ENCODE peak calls at places on chromosomes 2 and 18, in four cellular contexts. One of them, this sample, is unnamed. For H3K36me3, the result is how much of the 10 kb centered on the place peaks cover.

GRCh38 chr18:58186258-58186948 is 142.4 kb downstream of the NEDD4L start:
- DNase-seq in Peyer's patch: no peak
- DNase-seq in transverse colon: no peak
- DNase-seq in WERI-Rb-1: no peak
- DNase-seq in this sample: no peak

GRCh38 chr2:139033300-139033699 is 253.1 kb upstream of the NXPH2 start:
- DNase-seq in transverse colon: no peak
- DNase-seq in WERI-Rb-1: no peak
- DNase-seq in Peyer's patch: no peak
- DNase-seq in this sample: no peak

GRCh38 chr2:204871246-204871953 is 326.1 kb downstream of the PARD3B start:
- DNase-seq in Peyer's patch: no peak
- DNase-seq in transverse colon: no peak
- DNase-seq in WERI-Rb-1: no peak
- DNase-seq in this sample: no peak

GRCh38 chr18:5582054-5582453 is 38.3 kb upstream of the EPB41L3 start:
- DNase-seq in WERI-Rb-1: no peak
- DNase-seq in transverse colon: no peak
- DNase-seq in Peyer's patch: no peak
- DNase-seq in this sample: no peak

GRCh38 chr2:172704072-172704936 is 31.3 kb upstream of the RAPGEF4 start:
- DNase-seq in transverse colon: no peak
- DNase-seq in Peyer's patch: no peak
- DNase-seq in WERI-Rb-1: no peak
- DNase-seq in this sample: no peak

GRCh38 chr2:147331790-147332419 is 512.9 kb upstream of the ACVR2A start:
- DNase-seq in transverse colon: peak
- DNase-seq in WERI-Rb-1: peak
- DNase-seq in Peyer's patch: no peak
- DNase-seq in this sample: peak

GRCh38 chr2:72147303-72147970 is at the start of gene CYP26B1:
- DNase-seq in Peyer's patch: peak
- DNase-seq in transverse colon: no peak
- DNase-seq in WERI-Rb-1: peak
- DNase-seq in this sample: no peak

GRCh38 chr2:68463287-68463877 is 3.7 kb downstream of the FBXO48 start:
- DNase-seq in WERI-Rb-1: no peak
- DNase-seq in transverse colon: no peak
- DNase-seq in Peyer's patch: no peak
- DNase-seq in this sample: no peak

GRCh38 chr2:191245046-191245868 is at the start of gene MYO1B:
- DNase-seq in Peyer's patch: peak
- DNase-seq in transverse colon: peak
- DNase-seq in WERI-Rb-1: peak
- DNase-seq in this sample: peak

GRCh38 chr2:78281164-78281563 is 744.3 kb upstream of the REG3G start:
- DNase-seq in transverse colon: no peak
- DNase-seq in WERI-Rb-1: no peak
- DNase-seq in Peyer's patch: no peak
- DNase-seq in this sample: no peak

GRCh38 chr2:205692095-205692494 is 9.8 kb downstream of the NRP2 start:
- DNase-seq in WERI-Rb-1: no peak
- DNase-seq in Peyer's patch: no peak
- DNase-seq in transverse colon: no peak
- DNase-seq in this sample: no peak

GRCh38 chr2:64992218-64992617 is 3.0 kb downstream of the SLC1A4 start:
- DNase-seq in transverse colon: no peak
- DNase-seq in Peyer's patch: no peak
- DNase-seq in WERI-Rb-1: peak
- DNase-seq in this sample: no peak

GRCh38 chr18:74596959-74597661 is 560 bp upstream of the ZNF407 start:
- DNase-seq in WERI-Rb-1: peak
- DNase-seq in Peyer's patch: peak
- DNase-seq in transverse colon: peak
- DNase-seq in this sample: peak

GRCh38 chr2:61619561-61619960 is 81.4 kb upstream of the XPO1 start:
- DNase-seq in transverse colon: no peak
- DNase-seq in WERI-Rb-1: no peak
- DNase-seq in Peyer's patch: no peak
- DNase-seq in this sample: no peak

GRCh38 chr2:128791983-128792315 is 473.3 kb upstream of the HS6ST1 start:
- DNase-seq in transverse colon: no peak
- DNase-seq in WERI-Rb-1: no peak
- DNase-seq in Peyer's patch: no peak
- DNase-seq in this sample: no peak

GRCh38 chr2:85862426-85862825 is 26.4 kb downstream of the ST3GAL5 start:
- DNase-seq in transverse colon: no peak
- DNase-seq in WERI-Rb-1: no peak
- DNase-seq in Peyer's patch: no peak
- DNase-seq in this sample: peak

GRCh38 chr18:74715306-74715705 is 117.6 kb downstream of the ZNF407 start:
- DNase-seq in WERI-Rb-1: no peak
- DNase-seq in transverse colon: no peak
- DNase-seq in Peyer's patch: no peak
- DNase-seq in this sample: no peak

GRCh38 chr2:16773080-16773713 is 107.6 kb upstream of the CYRIA start:
- DNase-seq in transverse colon: no peak
- DNase-seq in Peyer's patch: no peak
- DNase-seq in WERI-Rb-1: peak
- DNase-seq in this sample: no peak

GRCh38 chr18:12399231-12399630 is 8.5 kb upstream of the PRELID3A start:
- DNase-seq in Peyer's patch: no peak
- DNase-seq in transverse colon: no peak
- DNase-seq in WERI-Rb-1: no peak
- DNase-seq in this sample: no peak

GRCh38 chr2:145692971-145693478 is 1173.1 kb upstream of the ZEB2 start:
- DNase-seq in WERI-Rb-1: no peak
- DNase-seq in Peyer's patch: no peak
- DNase-seq in transverse colon: no peak
- DNase-seq in this sample: no peak

GRCh38 chr2:200681731-200682130 is 95.9 kb downstream of the AOX1 start:
- DNase-seq in Peyer's patch: no peak
- DNase-seq in transverse colon: no peak
- DNase-seq in WERI-Rb-1: no peak
- DNase-seq in this sample: no peak

GRCh38 chr2:29196792-29197788 is 81.9 kb downstream of the CLIP4 start:
- DNase-seq in transverse colon: peak
- DNase-seq in Peyer's patch: peak
- DNase-seq in WERI-Rb-1: peak
- DNase-seq in this sample: peak

GRCh38 chr2:152464853-152465470 is 130.0 kb downstream of the FMNL2 start:
- DNase-seq in Peyer's patch: no peak
- DNase-seq in WERI-Rb-1: peak
- DNase-seq in transverse colon: no peak
- DNase-seq in this sample: no peak

GRCh38 chr2:168559187-168559586 is 103.1 kb downstream of the CERS6 start:
- DNase-seq in Peyer's patch: no peak
- DNase-seq in WERI-Rb-1: no peak
- DNase-seq in transverse colon: no peak
- DNase-seq in this sample: no peak

GRCh38 chr2:30230479-30230854 is 867 bp upstream of the LBH start:
- DNase-seq in WERI-Rb-1: peak
- DNase-seq in Peyer's patch: no peak
- DNase-seq in transverse colon: no peak
- DNase-seq in this sample: no peak

GRCh38 chr2:157699009-157699408 is 70.3 kb upstream of the ACVR1C start:
- DNase-seq in transverse colon: no peak
- DNase-seq in WERI-Rb-1: no peak
- DNase-seq in Peyer's patch: no peak
- DNase-seq in this sample: no peak

GRCh38 chr18:36735130-36735529 is 93.7 kb downstream of the TPGS2 start:
- DNase-seq in Peyer's patch: no peak
- DNase-seq in WERI-Rb-1: no peak
- DNase-seq in transverse colon: no peak
- DNase-seq in this sample: no peak

GRCh38 chr2:43467889-43468288 is 127.9 kb downstream of the THADA start:
- DNase-seq in transverse colon: no peak
- DNase-seq in WERI-Rb-1: no peak
- DNase-seq in Peyer's patch: no peak
- DNase-seq in this sample: no peak

GRCh38 chr2:203809084-203809521 is 58.5 kb upstream of the CTLA4 start:
- DNase-seq in Peyer's patch: no peak
- DNase-seq in transverse colon: no peak
- DNase-seq in WERI-Rb-1: no peak
- DNase-seq in this sample: no peak

GRCh38 chr2:200749631-200750322 is 61.9 kb upstream of the BZW1 start:
- DNase-seq in transverse colon: no peak
- DNase-seq in Peyer's patch: no peak
- DNase-seq in WERI-Rb-1: no peak
- DNase-seq in this sample: no peak

GRCh38 chr2:231554327-231554726 is 24.1 kb upstream of the NMUR1 start:
- DNase-seq in transverse colon: no peak
- DNase-seq in Peyer's patch: no peak
- DNase-seq in WERI-Rb-1: no peak
- DNase-seq in this sample: no peak

GRCh38 chr2:214706986-214707385 is 102.5 kb downstream of the BARD1 start:
- DNase-seq in WERI-Rb-1: no peak
- DNase-seq in Peyer's patch: no peak
- DNase-seq in transverse colon: no peak
- DNase-seq in this sample: no peak

GRCh38 chr2:41405429-41405828 is 642.4 kb upstream of the PKDCC start:
- DNase-seq in WERI-Rb-1: no peak
- DNase-seq in transverse colon: no peak
- DNase-seq in Peyer's patch: no peak
- DNase-seq in this sample: no peak

GRCh38 chr18:23114171-23114881 is 21.0 kb upstream of the CABLES1 start:
- DNase-seq in Peyer's patch: no peak
- DNase-seq in transverse colon: no peak
- DNase-seq in WERI-Rb-1: no peak
- DNase-seq in this sample: no peak

DNA sequence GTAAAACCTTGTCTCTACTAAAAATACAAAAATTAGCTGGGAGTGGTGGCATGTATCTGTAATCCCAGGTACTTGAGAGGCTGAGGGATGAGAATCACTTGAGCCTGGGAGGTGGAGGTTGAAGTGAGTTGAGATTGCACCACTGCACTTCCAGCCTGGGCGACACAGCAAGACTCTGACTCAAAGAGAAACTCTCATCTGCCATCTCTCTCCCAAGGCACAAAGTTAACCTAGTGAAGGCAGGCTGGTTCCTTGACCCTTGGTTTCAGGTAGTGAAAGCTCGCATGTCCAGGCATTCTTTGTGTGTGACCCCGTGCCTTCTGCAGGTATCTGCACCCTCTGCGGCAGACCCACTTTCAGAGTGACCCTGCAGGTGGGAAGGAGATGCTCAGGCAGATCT is 100.0 kb downstream of the WDSUB1 start:
- DNase-seq in WERI-Rb-1: no peak
- DNase-seq in Peyer's patch: no peak
- DNase-seq in transverse colon: no peak
- DNase-seq in this sample: no peak
- H3K36me3 ChIP-seq in WERI-Rb-1: under half
- H3K36me3 ChIP-seq in Peyer's patch: under half
- H3K36me3 ChIP-seq in transverse colon: under half
- H3K36me3 ChIP-seq in this sample: under half

GRCh38 chr2:105358593-105358992 is 21.3 kb downstream of the C2orf49 start:
- DNase-seq in Peyer's patch: no peak
- DNase-seq in transverse colon: no peak
- DNase-seq in WERI-Rb-1: no peak
- DNase-seq in this sample: no peak
- H3K36me3 ChIP-seq in Peyer's patch: under half
- H3K36me3 ChIP-seq in transverse colon: under half
- H3K36me3 ChIP-seq in WERI-Rb-1: under half
- H3K36me3 ChIP-seq in this sample: under half

GRCh38 chr2:216181953-216182352 is 72.8 kb downstream of the XRCC5 start:
- DNase-seq in Peyer's patch: no peak
- DNase-seq in transverse colon: no peak
- DNase-seq in WERI-Rb-1: no peak
- DNase-seq in this sample: no peak

GRCh38 chr2:216183459-216183858 is 74.3 kb downstream of the XRCC5 start:
- DNase-seq in transverse colon: no peak
- DNase-seq in WERI-Rb-1: no peak
- DNase-seq in Peyer's patch: no peak
- DNase-seq in this sample: no peak

GRCh38 chr2:216181351-216181750 is 72.2 kb downstream of the XRCC5 start:
- DNase-seq in WERI-Rb-1: no peak
- DNase-seq in transverse colon: no peak
- DNase-seq in Peyer's patch: no peak
- DNase-seq in this sample: no peak

DNA sequence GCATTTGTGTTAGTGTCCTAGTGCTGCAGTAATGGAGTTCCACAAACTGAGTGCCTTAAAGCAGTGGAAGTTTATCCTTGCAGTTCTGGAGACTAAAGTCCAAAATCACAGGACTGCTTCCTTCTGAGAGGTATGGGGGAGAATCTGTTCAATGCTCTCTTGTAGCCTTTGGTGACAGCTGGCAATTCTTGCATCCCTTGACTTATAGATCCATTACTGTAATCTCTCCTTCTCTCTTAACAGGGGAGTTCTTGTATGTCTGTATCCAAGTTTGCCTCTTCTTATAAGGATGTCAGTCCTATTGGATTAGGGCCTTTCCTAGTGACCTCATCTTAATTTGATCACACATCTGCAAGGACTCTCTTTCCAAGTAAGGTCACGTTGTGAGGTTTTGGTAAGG is 69.9 kb downstream of the XRCC5 start:
- DNase-seq in transverse colon: no peak
- DNase-seq in WERI-Rb-1: no peak
- DNase-seq in Peyer's patch: no peak
- DNase-seq in this sample: no peak
- H3K36me3 ChIP-seq in transverse colon: under half
- H3K36me3 ChIP-seq in WERI-Rb-1: half or more
- H3K36me3 ChIP-seq in Peyer's patch: under half
- H3K36me3 ChIP-seq in this sample: under half

DNA sequence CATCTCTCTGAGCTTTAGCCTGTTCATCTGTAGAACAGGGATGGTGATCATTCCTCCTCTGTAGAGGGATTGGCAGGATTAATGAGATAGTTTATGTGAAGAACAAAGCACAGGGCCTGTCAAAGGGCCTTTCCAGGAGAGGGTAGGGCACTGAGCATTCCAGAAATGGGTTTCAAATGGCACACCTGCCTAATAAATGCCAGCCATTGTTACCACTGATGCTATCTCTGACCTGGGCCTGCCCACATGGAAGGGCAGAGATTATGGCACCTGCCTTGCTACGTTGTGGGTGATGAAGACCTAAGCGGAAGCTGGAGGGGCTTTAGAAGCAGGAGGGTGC is 31.0 kb upstream of the GMPPA start:
- DNase-seq in Peyer's patch: no peak
- DNase-seq in WERI-Rb-1: no peak
- DNase-seq in transverse colon: no peak
- DNase-seq in this sample: no peak
- H3K36me3 ChIP-seq in Peyer's patch: under half
- H3K36me3 ChIP-seq in WERI-Rb-1: under half
- H3K36me3 ChIP-seq in transverse colon: under half
- H3K36me3 ChIP-seq in this sample: under half

GRCh38 chr2:7525746-7526145 is 608.5 kb downstream of the RNF144A start:
- DNase-seq in Peyer's patch: no peak
- DNase-seq in WERI-Rb-1: no peak
- DNase-seq in transverse colon: no peak
- DNase-seq in this sample: no peak
- H3K36me3 ChIP-seq in Peyer's patch: under half
- H3K36me3 ChIP-seq in WERI-Rb-1: under half
- H3K36me3 ChIP-seq in transverse colon: under half
- H3K36me3 ChIP-seq in this sample: under half

GRCh38 chr2:9528036-9528787 is 27.4 kb downstream of the ADAM17 start:
- DNase-seq in Peyer's patch: no peak
- DNase-seq in transverse colon: no peak
- DNase-seq in WERI-Rb-1: no peak
- DNase-seq in this sample: no peak
- H3K36me3 ChIP-seq in Peyer's patch: under half
- H3K36me3 ChIP-seq in transverse colon: under half
- H3K36me3 ChIP-seq in WERI-Rb-1: half or more
- H3K36me3 ChIP-seq in this sample: under half

This sample was measured in effector memory CD4-positive, alpha-beta T cell.